ENCODE peak calls at places on chromosomes 7 and 10, in eight cellular contexts. S is fibroblast of lung, O is pancreas, B is IMR-90, L is colonic mucosa, E is GM23338, M is esophagus squamous epithelium, T is mammary epithelial cell. N is an unnamed sample.

GRCh38 chr10:21260793-21261149 is 264.7 kb downstream of the SKIDA1 start:
- DNase-seq in S (no peak), O (no peak), B (no peak), L (no peak), E (peak; percentile 54), M (no peak), T (no peak), N (no peak)

GRCh38 chr7:138698281-138698680 is 2.9 kb downstream of the SVOPL start:
- DNase-seq in S (no peak), O (no peak), B (no peak), L (no peak), E (no peak), M (no peak), T (no peak), N (no peak)

GRCh38 chr10:20181408-20181807 is 365.2 kb downstream of the PLXDC2 start:
- DNase-seq in S (peak; percentile 48), O (no peak), B (peak; percentile 3), L (no peak), E (peak; percentile 14), M (no peak), T (no peak), N (no peak)

GRCh38 chr7:8014399-8014798 is 45.8 kb downstream of the GLCCI1 start:
- DNase-seq in S (no peak), O (no peak), B (no peak), L (no peak), E (no peak), M (no peak), T (no peak), N (no peak)

GRCh38 chr10:114498413-114499111 is 94.3 kb upstream of the AFAP1L2 start:
- DNase-seq in S (no peak), O (no peak), B (no peak), L (no peak), E (no peak), M (no peak), T (no peak), N (no peak)

GRCh38 chr7:41911792-41912191 is 208.9 kb upstream of the INHBA start:
- DNase-seq in S (peak; percentile 41), O (no peak), B (peak; percentile 95), L (no peak), E (no peak), M (no peak), T (peak; percentile 66), N (no peak)

GRCh38 chr7:26202019-26202985 is 757 bp downstream of the CBX3 start:
- DNase-seq in S (no peak), O (peak; percentile 72), B (no peak), L (peak; percentile 60), E (peak; percentile 52), M (no peak), T (no peak), N (no peak)

GRCh38 chr10:132448248-132448731 is 51.3 kb downstream of the PWWP2B start:
- DNase-seq in S (peak; percentile 42), O (peak; percentile 83), B (no peak), L (peak; percentile 91), E (peak; percentile 79), M (no peak), T (peak; percentile 76), N (no peak)

GRCh38 chr10:113704637-113705343 is 25.1 kb downstream of the CASP7 start:
- DNase-seq in S (peak; percentile 68), O (no peak), B (peak; percentile 60), L (peak; percentile 29), E (peak; percentile 72), M (no peak), T (peak; percentile 4), N (no peak)

GRCh38 chr10:113435881-113436280 is 117.0 kb upstream of the HABP2 start:
- DNase-seq in S (no peak), O (no peak), B (no peak), L (no peak), E (no peak), M (no peak), T (no peak), N (no peak)

GRCh38 chr10:963186-963585 is 25.0 kb upstream of the GTPBP4 start:
- DNase-seq in S (no peak), O (no peak), B (no peak), L (no peak), E (no peak), M (no peak), T (no peak), N (no peak)

GRCh38 chr7:84837405-84837804 is 349.5 kb downstream of the SEMA3D start:
- DNase-seq in S (no peak), O (no peak), B (no peak), L (no peak), E (no peak), M (no peak), T (no peak), N (no peak)

GRCh38 chr7:82625377-82625776 is 181.8 kb upstream of the CACNA2D1 start:
- DNase-seq in S (no peak), O (no peak), B (peak; percentile 2), L (no peak), E (no peak), M (no peak), T (no peak), N (no peak)

GRCh38 chr7:36210542-36210941 is 57.5 kb downstream of the EEPD1 start:
- DNase-seq in S (no peak), O (no peak), B (peak; percentile 54), L (no peak), E (no peak), M (no peak), T (no peak), N (no peak)

GRCh38 chr7:70698219-70698832 is 433.6 kb upstream of the GALNT17 start:
- DNase-seq in S (peak; percentile 81), O (no peak), B (peak; percentile 73), L (peak; percentile 50), E (peak; percentile 72), M (no peak), T (peak; percentile 45), N (no peak)

GRCh38 chr10:101110856-101111523 is 20.1 kb upstream of the TLX1 start:
- DNase-seq in S (no peak), O (no peak), B (no peak), L (no peak), E (no peak), M (no peak), T (no peak), N (no peak)

GRCh38 chr10:18399158-18399557 is 252.2 kb downstream of the NSUN6 start:
- DNase-seq in S (no peak), O (no peak), B (no peak), L (no peak), E (no peak), M (no peak), T (no peak), N (no peak)

GRCh38 chr7:127780489-127780888 is 128.5 kb downstream of the SND1 start:
- DNase-seq in S (no peak), O (no peak), B (no peak), L (no peak), E (no peak), M (no peak), T (no peak), N (no peak)

GRCh38 chr10:308572-309085 is 173.4 kb downstream of the ZMYND11 start:
- DNase-seq in S (no peak), O (peak; percentile 74), B (no peak), L (peak; percentile 31), E (no peak), M (no peak), T (no peak), N (no peak)

GRCh38 chr7:54704851-54705250 is 54.2 kb downstream of the SEC61G start:
- DNase-seq in S (no peak), O (no peak), B (no peak), L (no peak), E (no peak), M (no peak), T (no peak), N (no peak)

GRCh38 chr10:63717089-63717715 is 196.0 kb downstream of the REEP3 start:
- DNase-seq in S (no peak), O (no peak), B (no peak), L (no peak), E (no peak), M (no peak), T (no peak), N (no peak)

DNA sequence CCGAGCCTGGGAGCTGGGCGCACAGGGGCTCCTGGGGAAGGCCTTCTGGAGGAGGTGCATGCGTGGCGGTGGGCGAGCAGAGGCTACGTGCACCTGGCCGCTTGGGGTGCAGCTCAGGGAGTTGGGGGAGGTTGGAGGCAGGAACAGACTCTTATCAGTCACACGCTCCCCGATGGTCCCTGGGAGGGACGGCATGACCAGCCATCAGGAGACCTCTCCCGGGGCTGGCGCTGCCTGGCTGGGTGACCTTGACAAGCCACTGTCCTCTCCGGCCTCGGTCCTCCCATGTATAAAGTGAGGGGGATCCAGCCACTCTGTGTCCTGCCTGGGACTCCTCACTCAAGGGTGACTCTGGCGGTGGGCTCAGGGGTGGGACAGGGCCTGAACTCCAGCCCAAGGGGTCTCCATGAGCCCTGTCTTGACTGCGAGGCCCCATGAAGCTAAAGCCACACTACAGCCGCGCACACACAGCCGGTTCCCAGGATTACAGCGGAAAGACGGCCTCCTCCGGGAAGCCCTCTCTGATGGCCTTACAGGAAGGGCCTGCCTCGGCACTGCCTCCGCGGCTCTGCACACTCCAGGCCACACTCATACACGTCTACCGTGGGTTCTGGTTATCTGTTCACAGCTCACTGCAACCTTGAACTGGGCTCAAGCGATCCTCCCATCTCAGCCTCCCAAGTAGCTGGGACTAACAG is 2.3 kb downstream of the TMEM184A start:
- DNase-seq in S (no peak), O (peak; percentile 26), B (no peak), L (no peak), E (no peak), M (no peak), T (no peak), N (no peak)
- TF ChIP-seq CTCF in S (no peak), O (no peak), B (no peak), L (no peak), E (no peak), M (no peak), T (no peak), N (no peak)

GRCh38 chr10:5603091-5603847 is 63.1 kb downstream of the ASB13 start:
- DNase-seq in S (no peak), O (no peak), B (no peak), L (no peak), E (no peak), M (no peak), T (no peak), N (no peak)
- H3K27ac ChIP-seq in S (no peak overlapping the region), O (no peak overlapping the region), B (no peak overlapping the region), L (no peak overlapping the region), E (no peak overlapping the region), M (no peak overlapping the region), T (no peak overlapping the region), N (no peak overlapping the region)

DNA sequence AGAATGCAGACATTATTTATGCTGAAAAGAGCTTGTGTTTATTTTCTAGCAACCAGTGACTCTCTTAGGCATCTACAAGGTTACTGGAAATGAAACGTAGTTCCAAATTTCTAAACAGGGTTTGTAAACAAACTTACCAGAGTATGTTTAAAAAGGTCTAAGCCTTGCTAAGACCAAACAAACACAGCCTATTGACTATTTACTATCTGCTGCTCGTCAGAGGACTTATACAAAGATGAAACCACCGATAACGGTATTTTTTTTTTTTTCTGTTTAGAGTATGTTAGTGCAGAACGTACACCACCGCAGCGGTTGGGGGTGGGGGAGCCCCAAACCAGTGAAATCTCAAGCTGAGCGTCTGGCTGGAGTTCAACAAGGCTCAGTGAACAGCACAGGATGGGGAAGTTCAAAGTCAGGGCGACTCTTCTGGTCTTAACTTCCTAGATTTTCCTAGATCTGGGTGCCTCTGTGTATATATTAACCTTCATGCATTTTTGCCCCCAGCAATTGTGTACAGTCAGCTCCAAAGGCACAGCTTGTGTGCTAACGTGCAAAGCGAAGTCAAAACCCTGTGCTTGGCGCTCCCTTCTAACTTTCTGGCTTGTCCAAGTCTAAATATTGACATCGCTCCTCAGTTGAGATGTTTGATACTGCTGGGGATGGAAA is 1.2 kb downstream of the RHOBTB1 start:
- DNase-seq in S (peak; percentile 52), O (peak; percentile 59), B (peak; percentile 31), L (peak; percentile 49), E (peak; percentile 25), M (no peak), T (no peak), N (no peak)
- H3K4me3 ChIP-seq in S (peak overlapping the region; percentile 74), O (peak overlapping the region; percentile 87), B (peak overlapping the region; percentile 67), L (peak overlapping the region; percentile 69), E (peak overlapping the region; percentile 79), M (peak overlapping the region; percentile 77), T (peak overlapping the region; percentile 56), N (peak overlapping the region; percentile 77)

GRCh38 chr10:75294866-75295692 is 59.3 kb upstream of the COMTD1 start:
- DNase-seq in S (peak; percentile 97), O (peak; percentile 93), B (peak; percentile 93), L (peak; percentile 74), E (peak; percentile 76), M (no peak), T (peak; percentile 94), N (peak; percentile 86)
- TF ChIP-seq CTCF in S (no peak), O (peak; percentile 12), B (peak; percentile 18), L (no peak), E (peak; percentile 7), M (peak; percentile 53), T (no peak), N (no peak)

N was measured in AG04450.